ENCODE peak calls at places on chromosomes 16 and 17, in four cellular contexts. N, B, Z and D are unnamed samples.

GRCh38 chr16:31459722-31460581 is 651 bp downstream of the ARMC5 start:
- DNase-seq in Z (peak; percentile 99), N (peak; percentile 97), B (peak; percentile 95), D (peak; percentile 96)

GRCh38 chr16:177394-177822 is 928 bp downstream of the HBA1 start:
- DNase-seq in B (peak; percentile 23), N (peak; percentile 70), Z (no peak), D (no peak)

GRCh38 chr17:19568016-19568350 is 34.3 kb downstream of the SLC47A1 start:
- DNase-seq in B (no peak), N (no peak), Z (no peak), D (no peak)

GRCh38 chr17:4944163-4944553 is 4.1 kb downstream of the RNF167 start:
- DNase-seq in Z (no peak), N (no peak), B (no peak), D (no peak)

GRCh38 chr16:84728853-84729424 is 29.1 kb downstream of the USP10 start:
- DNase-seq in N (no peak), B (no peak), Z (no peak), D (no peak)

GRCh38 chr17:38730526-38731379 is 612 bp downstream of the CISD3 start:
- DNase-seq in B (no peak), N (peak; percentile 80), Z (peak; percentile 90), D (no peak)

GRCh38 chr17:80414508-80414802 is 512 bp upstream of the ENDOV start:
- DNase-seq in N (no peak), B (peak; percentile 38), Z (peak; percentile 20), D (no peak)

GRCh38 chr17:40123811-40124114 is 2.0 kb downstream of the MSL1 start:
- DNase-seq in B (no peak), Z (no peak), N (no peak), D (no peak)

GRCh38 chr17:73369126-73369525 is 57.3 kb upstream of the CDC42EP4 start:
- DNase-seq in Z (no peak), N (peak; percentile 71), B (no peak), D (no peak)

GRCh38 chr16:79707867-79708266 is 107.3 kb upstream of the MAF start:
- DNase-seq in N (no peak), B (no peak), Z (no peak), D (no peak)

GRCh38 chr16:1610841-1611653 is 825 bp downstream of the IFT140 start:
- DNase-seq in N (no peak), Z (no peak), B (no peak), D (no peak)

GRCh38 chr17:73980517-73980916 is 223.0 kb upstream of the RPL38 start:
- DNase-seq in Z (no peak), N (no peak), B (no peak), D (no peak)

DNA sequence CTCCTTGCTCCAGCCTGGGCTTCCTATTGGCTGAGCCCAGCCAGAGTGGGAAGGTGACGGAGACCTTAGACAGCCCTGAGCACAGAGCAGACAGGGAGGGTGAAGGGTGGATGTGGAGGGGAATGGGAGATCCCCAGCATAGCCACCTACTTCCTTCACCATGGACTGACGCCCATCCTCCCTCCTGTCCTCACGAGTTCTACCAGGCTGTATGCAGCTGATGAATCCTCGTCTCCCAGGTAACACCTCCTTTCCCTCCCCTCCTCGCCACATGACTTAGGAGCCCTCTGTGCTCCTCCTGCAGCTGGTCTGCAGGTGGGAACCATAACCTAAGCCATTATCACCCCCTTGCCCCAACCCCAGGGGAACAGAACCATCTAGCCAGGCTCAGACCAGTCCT is 9.0 kb upstream of the CRHR1 start:
- DNase-seq in N (no peak), B (no peak), Z (no peak), D (no peak)
- TF ChIP-seq NFIC in N (no peak), B (no peak), Z (no peak), D (no peak)

DNA sequence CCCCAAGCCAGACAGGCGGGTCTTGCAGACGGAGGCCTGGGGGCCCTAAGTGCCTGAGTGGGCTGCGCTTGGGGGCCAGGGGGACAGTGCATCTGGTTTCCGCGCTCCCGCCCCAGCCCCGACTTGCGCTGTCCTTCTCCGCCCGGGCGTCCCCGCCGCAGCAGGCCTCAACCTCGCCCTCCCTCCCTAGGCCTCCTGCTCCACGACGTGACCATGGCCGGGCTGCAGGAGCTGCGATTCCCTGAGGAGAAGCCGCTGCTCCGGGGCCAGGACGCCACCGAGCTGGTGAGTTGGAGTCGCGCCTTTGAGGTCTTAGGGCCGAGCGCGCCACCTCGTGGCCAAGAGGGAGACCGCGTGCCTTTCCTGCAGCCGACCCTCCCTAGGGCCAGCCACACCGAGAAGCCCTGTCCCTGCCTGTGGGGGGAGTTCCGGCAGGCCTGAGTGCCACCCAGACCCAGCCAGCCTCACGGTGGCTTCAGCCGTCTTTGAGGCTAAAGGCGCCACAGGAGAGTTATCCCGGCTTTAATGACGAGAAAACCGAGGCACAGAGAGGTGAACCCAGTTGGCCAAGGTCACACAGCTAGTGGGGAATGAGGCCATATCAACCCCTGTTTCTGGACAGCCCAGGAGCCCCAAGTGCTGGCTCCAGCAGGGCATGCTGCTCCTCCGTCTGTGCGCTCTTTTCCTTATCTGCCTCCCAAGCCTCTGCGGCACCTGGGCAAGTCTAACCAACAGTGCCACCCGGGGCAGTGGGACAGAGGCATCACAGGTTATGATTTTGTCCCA is 12.2 kb upstream of the NDRG4 start:
- DNase-seq in B (peak; percentile 84), N (peak; percentile 92), Z (peak; percentile 71), D (no peak)
- TF ChIP-seq NFIC in B (no peak), N (no peak), Z (no peak), D (no peak)

DNA sequence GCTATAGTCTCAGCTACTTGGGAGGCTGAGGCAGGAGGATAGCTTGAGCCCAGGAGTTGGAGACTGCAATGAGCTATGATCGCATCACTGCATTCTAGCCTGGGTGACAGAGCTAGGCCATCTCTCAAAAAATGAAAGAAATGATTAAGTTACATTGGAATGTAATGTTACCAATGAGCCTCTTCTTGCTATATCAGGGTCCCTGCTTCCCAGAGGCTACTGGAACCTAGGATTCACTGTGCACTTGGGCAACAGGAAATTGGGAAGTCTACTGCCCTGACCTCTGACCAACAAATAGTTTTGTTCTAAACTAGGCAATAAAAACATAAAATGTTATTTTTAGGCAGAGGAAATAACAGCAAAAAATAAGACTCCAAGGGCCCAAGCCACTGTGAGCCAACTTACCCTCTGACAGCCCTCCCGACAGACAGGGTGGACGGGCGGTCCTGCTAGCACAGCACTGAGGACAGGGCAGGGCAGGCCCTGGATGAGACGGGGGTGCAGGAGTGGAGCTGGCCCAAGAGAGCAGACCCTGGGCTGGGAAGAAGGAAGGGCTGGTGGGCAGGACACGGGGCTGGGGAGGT is 27.5 kb downstream of the NSMCE1 start:
- DNase-seq in B (no peak), Z (no peak), N (no peak), D (no peak)
- TF ChIP-seq NFIC in B (no peak), Z (no peak), N (no peak), D (no peak)

GRCh38 chr16:4016648-4017047 is 99.6 kb downstream of the ADCY9 start:
- DNase-seq in Z (no peak), N (no peak), B (no peak), D (no peak)
- TF ChIP-seq NFIC in Z (no peak), N (no peak), B (no peak), D (no peak)

DNA sequence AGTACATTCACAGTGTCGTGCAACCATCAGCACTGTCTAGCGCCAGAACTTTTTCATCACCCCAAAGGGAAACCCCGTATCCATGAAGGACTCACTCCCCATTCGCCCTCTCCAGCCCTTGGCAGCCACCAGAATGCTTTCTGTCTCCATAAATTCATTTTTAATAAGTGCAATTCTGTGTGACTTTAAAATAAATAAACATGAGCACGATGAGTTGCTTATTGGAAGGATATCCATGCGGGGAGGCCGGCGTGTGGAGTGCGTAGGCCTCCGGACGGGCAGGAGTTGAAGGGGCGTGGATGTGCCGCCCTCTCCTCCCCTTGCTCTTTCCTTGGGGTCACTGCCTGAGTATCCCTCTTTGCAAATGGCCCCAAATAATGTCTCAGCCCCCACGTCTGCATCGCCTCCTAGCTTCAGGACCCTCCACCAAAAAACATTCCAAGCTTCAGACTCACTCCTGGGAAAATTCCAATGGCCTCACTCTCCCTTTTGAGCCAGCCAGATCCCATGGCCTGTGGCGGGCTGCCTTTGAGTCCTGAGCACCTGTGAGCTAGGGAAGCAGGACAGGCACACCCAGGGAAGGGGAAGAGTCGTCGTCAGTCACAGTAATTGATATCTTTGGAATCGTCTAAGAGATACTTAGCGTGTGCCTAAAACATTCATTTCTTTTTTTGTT is 306.3 kb downstream of the SEC14L1 start:
- DNase-seq in N (no peak), Z (no peak), B (no peak), D (no peak)
- TF ChIP-seq NFIC in N (no peak), Z (no peak), B (no peak), D (no peak)

DNA sequence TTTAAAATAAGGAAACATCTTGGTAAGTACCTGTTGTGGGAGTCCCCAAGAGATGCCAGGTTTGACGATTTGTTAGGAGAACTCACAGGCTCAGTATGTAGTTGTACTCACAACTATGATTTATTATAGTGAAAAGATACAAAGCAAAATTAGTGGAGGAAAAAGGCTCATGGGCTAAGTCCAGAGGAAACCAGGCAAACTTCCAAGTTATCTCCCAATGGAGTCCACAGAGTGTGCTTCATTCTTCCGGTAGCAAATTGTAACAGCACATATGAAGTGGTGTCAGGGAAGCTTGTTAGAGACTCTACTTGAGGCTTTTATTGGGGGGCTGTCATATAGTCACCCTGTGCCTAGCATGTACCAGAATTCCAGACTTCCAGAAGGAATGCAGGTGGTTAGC is 2.3 kb downstream of the DDX19A start:
- DNase-seq in B (no peak), N (no peak), Z (no peak), D (no peak)
- TF ChIP-seq NFIC in B (no peak), N (no peak), Z (no peak), D (no peak)

GRCh38 chr17:59634632-59635561 is 15.2 kb downstream of the CLTC start:
- DNase-seq in Z (no peak), B (no peak), N (no peak), D (no peak)

GRCh38 chr17:59641799-59642484 is 22.2 kb downstream of the CLTC start:
- DNase-seq in N (no peak), Z (no peak), B (no peak), D (peak; percentile 63)

GRCh38 chr17:59633658-59634359 is 14.1 kb downstream of the CLTC start:
- DNase-seq in Z (no peak), B (no peak), N (no peak), D (no peak)

GRCh38 chr17:59642535-59642934 is 22.8 kb downstream of the CLTC start:
- DNase-seq in B (no peak), N (no peak), Z (no peak), D (no peak)

DNA sequence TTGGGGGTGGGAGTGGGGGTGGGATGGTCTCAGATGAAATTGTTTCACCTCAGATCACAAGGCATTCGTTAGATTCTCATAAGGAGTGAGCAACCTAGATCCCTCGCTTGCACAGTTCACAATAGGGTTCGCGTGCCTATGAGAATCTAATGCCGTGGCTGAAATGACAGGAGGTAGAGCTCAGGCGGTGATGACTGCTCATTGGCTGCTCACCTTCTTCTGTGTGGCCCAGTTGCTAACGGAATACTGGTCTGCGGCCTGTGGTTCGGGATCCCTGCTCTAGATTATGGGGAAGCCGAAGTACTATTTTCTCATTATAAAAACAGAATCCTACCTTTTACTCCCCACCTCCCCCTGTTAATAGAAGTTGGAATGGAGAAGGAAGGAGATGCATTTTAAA is 18.9 kb downstream of the CLTC start:
- DNase-seq in N (no peak), Z (no peak), B (no peak), D (no peak)
- TF ChIP-seq NFIC in N (no peak), Z (no peak), B (no peak), D (no peak)

GRCh38 chr17:66893863-66894262 is 58.9 kb downstream of the CACNG5 start:
- DNase-seq in Z (no peak), N (no peak), B (no peak), D (no peak)
- TF ChIP-seq NFIC in Z (no peak), N (no peak), B (no peak), D (no peak)